ENCODE peak calls at places on chromosomes 7 and 10, in four cellular contexts. One of them, this sample, is unnamed.

GRCh38 chr7:66335318-66335717 is 130.2 kb downstream of the TPST1 start:
- DNase-seq in stimulated activated CD4-positive, alpha-beta T cell treated with anti-CD3 and anti-CD28 coated beads, Interleukin-12 subunit alpha, Interleukin-12 subunit beta, amount 100 ng/mL, for 4 hours: no peak
- DNase-seq in iPS-NIHi11: no peak
- DNase-seq in lower lobe of right lung: no peak
- DNase-seq in this sample: no peak

GRCh38 chr10:114821915-114822770 is 563 bp downstream of the FHIP2A start:
- DNase-seq in stimulated activated CD4-positive, alpha-beta T cell treated with anti-CD3 and anti-CD28 coated beads, Interleukin-12 subunit alpha, Interleukin-12 subunit beta, amount 100 ng/mL, for 4 hours: peak
- DNase-seq in iPS-NIHi11: peak
- DNase-seq in lower lobe of right lung: peak
- DNase-seq in this sample: peak

GRCh38 chr10:34985823-34986222 is 104.3 kb downstream of the CUL2 start:
- DNase-seq in stimulated activated CD4-positive, alpha-beta T cell treated with anti-CD3 and anti-CD28 coated beads, Interleukin-12 subunit alpha, Interleukin-12 subunit beta, amount 100 ng/mL, for 4 hours: no peak
- DNase-seq in iPS-NIHi11: peak
- DNase-seq in lower lobe of right lung: no peak
- DNase-seq in this sample: no peak

GRCh38 chr7:107582906-107583305 is 2.9 kb downstream of the BCAP29 start:
- DNase-seq in stimulated activated CD4-positive, alpha-beta T cell treated with anti-CD3 and anti-CD28 coated beads, Interleukin-12 subunit alpha, Interleukin-12 subunit beta, amount 100 ng/mL, for 4 hours: no peak
- DNase-seq in iPS-NIHi11: no peak
- DNase-seq in lower lobe of right lung: no peak
- DNase-seq in this sample: no peak

GRCh38 chr10:110355181-110355831 is 50.6 kb upstream of the SMNDC1 start:
- DNase-seq in stimulated activated CD4-positive, alpha-beta T cell treated with anti-CD3 and anti-CD28 coated beads, Interleukin-12 subunit alpha, Interleukin-12 subunit beta, amount 100 ng/mL, for 4 hours: no peak
- DNase-seq in iPS-NIHi11: no peak
- DNase-seq in lower lobe of right lung: no peak
- DNase-seq in this sample: no peak

GRCh38 chr7:45646996-45647411 is 72.8 kb downstream of the ADCY1 start:
- DNase-seq in stimulated activated CD4-positive, alpha-beta T cell treated with anti-CD3 and anti-CD28 coated beads, Interleukin-12 subunit alpha, Interleukin-12 subunit beta, amount 100 ng/mL, for 4 hours: no peak
- DNase-seq in iPS-NIHi11: no peak
- DNase-seq in lower lobe of right lung: no peak
- DNase-seq in this sample: no peak

GRCh38 chr7:102450242-102450641 is 14.4 kb downstream of the ALKBH4 start:
- DNase-seq in stimulated activated CD4-positive, alpha-beta T cell treated with anti-CD3 and anti-CD28 coated beads, Interleukin-12 subunit alpha, Interleukin-12 subunit beta, amount 100 ng/mL, for 4 hours: peak
- DNase-seq in iPS-NIHi11: no peak
- DNase-seq in lower lobe of right lung: no peak
- DNase-seq in this sample: no peak

GRCh38 chr7:80335473-80336232 is 176.2 kb downstream of the GNAT3 start:
- DNase-seq in stimulated activated CD4-positive, alpha-beta T cell treated with anti-CD3 and anti-CD28 coated beads, Interleukin-12 subunit alpha, Interleukin-12 subunit beta, amount 100 ng/mL, for 4 hours: no peak
- DNase-seq in iPS-NIHi11: no peak
- DNase-seq in lower lobe of right lung: no peak
- DNase-seq in this sample: no peak

GRCh38 chr10:78778446-78779338 is 290.1 kb upstream of the ZMIZ1 start:
- DNase-seq in stimulated activated CD4-positive, alpha-beta T cell treated with anti-CD3 and anti-CD28 coated beads, Interleukin-12 subunit alpha, Interleukin-12 subunit beta, amount 100 ng/mL, for 4 hours: no peak
- DNase-seq in iPS-NIHi11: no peak
- DNase-seq in lower lobe of right lung: no peak
- DNase-seq in this sample: no peak

GRCh38 chr7:130013241-130013640 is 37.9 kb downstream of the ZC3HC1 start:
- DNase-seq in stimulated activated CD4-positive, alpha-beta T cell treated with anti-CD3 and anti-CD28 coated beads, Interleukin-12 subunit alpha, Interleukin-12 subunit beta, amount 100 ng/mL, for 4 hours: no peak
- DNase-seq in iPS-NIHi11: no peak
- DNase-seq in lower lobe of right lung: no peak
- DNase-seq in this sample: no peak

GRCh38 chr10:84946984-84947383 is 618.6 kb downstream of the CCSER2 start:
- DNase-seq in stimulated activated CD4-positive, alpha-beta T cell treated with anti-CD3 and anti-CD28 coated beads, Interleukin-12 subunit alpha, Interleukin-12 subunit beta, amount 100 ng/mL, for 4 hours: no peak
- DNase-seq in iPS-NIHi11: no peak
- DNase-seq in lower lobe of right lung: no peak
- DNase-seq in this sample: no peak

GRCh38 chr7:18995270-18995671 is 122.2 kb downstream of the TWIST1 start:
- DNase-seq in stimulated activated CD4-positive, alpha-beta T cell treated with anti-CD3 and anti-CD28 coated beads, Interleukin-12 subunit alpha, Interleukin-12 subunit beta, amount 100 ng/mL, for 4 hours: no peak
- DNase-seq in iPS-NIHi11: no peak
- DNase-seq in lower lobe of right lung: no peak
- DNase-seq in this sample: no peak

This sample was measured in progenitor cell of endocrine pancreas.